ENCODE peak calls at places on chromosome X, in ten cellular contexts. One of them, this sample, is unnamed.

GRCh38 chrX:1507511-1508463 is 29.2 kb downstream of the P2RY8 start:
- DNase-seq in tibial nerve: no peak
- DNase-seq in PC-3: no peak
- DNase-seq in thoracic aorta: no peak
- DNase-seq in ascending aorta: peak; percentile 58
- DNase-seq in Panc1: no peak
- DNase-seq in IMR-90: no peak
- DNase-seq in suprapubic skin: peak; percentile 71
- DNase-seq in left lung: peak; percentile 81
- DNase-seq in GM23338: no peak
- DNase-seq in this sample: no peak

GRCh38 chrX:69614896-69615295 is 1.0 kb upstream of the EDA start:
- DNase-seq in tibial nerve: peak; percentile 12
- DNase-seq in PC-3: no peak
- DNase-seq in thoracic aorta: no peak
- DNase-seq in ascending aorta: no peak
- DNase-seq in Panc1: no peak
- DNase-seq in IMR-90: no peak
- DNase-seq in suprapubic skin: no peak
- DNase-seq in left lung: no peak
- DNase-seq in GM23338: no peak
- DNase-seq in this sample: peak; percentile 2

GRCh38 chrX:110341189-110342035 is 17.2 kb upstream of the RTL9 start:
- DNase-seq in tibial nerve: no peak
- DNase-seq in PC-3: peak; percentile 78
- DNase-seq in thoracic aorta: no peak
- DNase-seq in ascending aorta: no peak
- DNase-seq in Panc1: no peak
- DNase-seq in IMR-90: peak; percentile 91
- DNase-seq in suprapubic skin: no peak
- DNase-seq in left lung: no peak
- DNase-seq in GM23338: no peak
- DNase-seq in this sample: no peak

GRCh38 chrX:132489256-132490085 is 633 bp upstream of the MBNL3 start:
- DNase-seq in tibial nerve: peak; percentile 13
- DNase-seq in PC-3: peak; percentile 70
- DNase-seq in thoracic aorta: no peak
- DNase-seq in ascending aorta: peak; percentile 69
- DNase-seq in Panc1: no peak
- DNase-seq in IMR-90: peak; percentile 2
- DNase-seq in suprapubic skin: no peak
- DNase-seq in left lung: peak; percentile 92
- DNase-seq in GM23338: peak; percentile 56
- DNase-seq in this sample: peak; percentile 75

GRCh38 chrX:110161361-110161686 is 156.6 kb downstream of the AMMECR1 start:
- DNase-seq in tibial nerve: no peak
- DNase-seq in PC-3: no peak
- DNase-seq in thoracic aorta: no peak
- DNase-seq in ascending aorta: no peak
- DNase-seq in Panc1: no peak
- DNase-seq in IMR-90: no peak
- DNase-seq in suprapubic skin: no peak
- DNase-seq in left lung: no peak
- DNase-seq in GM23338: no peak
- DNase-seq in this sample: no peak

GRCh38 chrX:105063743-105064142 is 156.8 kb downstream of the TEX13A start:
- DNase-seq in tibial nerve: no peak
- DNase-seq in PC-3: peak; percentile 12
- DNase-seq in thoracic aorta: no peak
- DNase-seq in ascending aorta: no peak
- DNase-seq in Panc1: no peak
- DNase-seq in IMR-90: no peak
- DNase-seq in suprapubic skin: no peak
- DNase-seq in left lung: no peak
- DNase-seq in GM23338: peak; percentile 35
- DNase-seq in this sample: no peak

GRCh38 chrX:119118780-119119395 is 8.7 kb downstream of the KIAA1210 start:
- DNase-seq in tibial nerve: peak; percentile 51
- DNase-seq in PC-3: peak; percentile 74
- DNase-seq in thoracic aorta: peak; percentile 1
- DNase-seq in ascending aorta: no peak
- DNase-seq in Panc1: peak; percentile 36
- DNase-seq in IMR-90: peak; percentile 42
- DNase-seq in suprapubic skin: no peak
- DNase-seq in left lung: no peak
- DNase-seq in GM23338: peak; percentile 67
- DNase-seq in this sample: peak; percentile 28

GRCh38 chrX:120736989-120737388 is 107.1 kb upstream of the C1GALT1C1 start:
- DNase-seq in tibial nerve: no peak
- DNase-seq in PC-3: peak; percentile 82
- DNase-seq in thoracic aorta: no peak
- DNase-seq in ascending aorta: no peak
- DNase-seq in Panc1: no peak
- DNase-seq in IMR-90: peak; percentile 37
- DNase-seq in suprapubic skin: no peak
- DNase-seq in left lung: no peak
- DNase-seq in GM23338: no peak
- DNase-seq in this sample: no peak

GRCh38 chrX:48676893-48677270 is 6.7 kb upstream of the WAS start:
- DNase-seq in tibial nerve: no peak
- DNase-seq in PC-3: peak; percentile 1
- DNase-seq in thoracic aorta: no peak
- DNase-seq in ascending aorta: no peak
- DNase-seq in Panc1: no peak
- DNase-seq in IMR-90: no peak
- DNase-seq in suprapubic skin: no peak
- DNase-seq in left lung: no peak
- DNase-seq in GM23338: peak; percentile 16
- DNase-seq in this sample: no peak

GRCh38 chrX:73850124-73851013 is 287.4 kb downstream of the CHIC1 start:
- DNase-seq in tibial nerve: no peak
- DNase-seq in PC-3: peak; percentile 58
- DNase-seq in thoracic aorta: no peak
- DNase-seq in ascending aorta: no peak
- DNase-seq in Panc1: no peak
- DNase-seq in IMR-90: peak; percentile 38
- DNase-seq in suprapubic skin: no peak
- DNase-seq in left lung: no peak
- DNase-seq in GM23338: peak; percentile 36
- DNase-seq in this sample: peak; percentile 72

GRCh38 chrX:3526749-3527148 is 180.3 kb upstream of the MXRA5 start:
- DNase-seq in tibial nerve: no peak
- DNase-seq in PC-3: no peak
- DNase-seq in thoracic aorta: no peak
- DNase-seq in ascending aorta: no peak
- DNase-seq in Panc1: no peak
- DNase-seq in IMR-90: peak; percentile 65
- DNase-seq in suprapubic skin: no peak
- DNase-seq in left lung: no peak
- DNase-seq in GM23338: no peak
- DNase-seq in this sample: no peak

GRCh38 chrX:3527811-3528210 is 181.4 kb upstream of the MXRA5 start:
- DNase-seq in tibial nerve: no peak
- DNase-seq in PC-3: no peak
- DNase-seq in thoracic aorta: no peak
- DNase-seq in ascending aorta: no peak
- DNase-seq in Panc1: no peak
- DNase-seq in IMR-90: no peak
- DNase-seq in suprapubic skin: no peak
- DNase-seq in left lung: no peak
- DNase-seq in GM23338: no peak
- DNase-seq in this sample: no peak

GRCh38 chrX:3522016-3522690 is 175.7 kb upstream of the MXRA5 start:
- DNase-seq in tibial nerve: no peak
- DNase-seq in PC-3: no peak
- DNase-seq in thoracic aorta: no peak
- DNase-seq in ascending aorta: no peak
- DNase-seq in Panc1: no peak
- DNase-seq in IMR-90: peak; percentile 82
- DNase-seq in suprapubic skin: no peak
- DNase-seq in left lung: no peak
- DNase-seq in GM23338: no peak
- DNase-seq in this sample: no peak

GRCh38 chrX:3526084-3526483 is 179.6 kb upstream of the MXRA5 start:
- DNase-seq in tibial nerve: no peak
- DNase-seq in PC-3: no peak
- DNase-seq in thoracic aorta: no peak
- DNase-seq in ascending aorta: no peak
- DNase-seq in Panc1: no peak
- DNase-seq in IMR-90: peak; percentile 65
- DNase-seq in suprapubic skin: no peak
- DNase-seq in left lung: no peak
- DNase-seq in GM23338: no peak
- DNase-seq in this sample: no peak

DNA sequence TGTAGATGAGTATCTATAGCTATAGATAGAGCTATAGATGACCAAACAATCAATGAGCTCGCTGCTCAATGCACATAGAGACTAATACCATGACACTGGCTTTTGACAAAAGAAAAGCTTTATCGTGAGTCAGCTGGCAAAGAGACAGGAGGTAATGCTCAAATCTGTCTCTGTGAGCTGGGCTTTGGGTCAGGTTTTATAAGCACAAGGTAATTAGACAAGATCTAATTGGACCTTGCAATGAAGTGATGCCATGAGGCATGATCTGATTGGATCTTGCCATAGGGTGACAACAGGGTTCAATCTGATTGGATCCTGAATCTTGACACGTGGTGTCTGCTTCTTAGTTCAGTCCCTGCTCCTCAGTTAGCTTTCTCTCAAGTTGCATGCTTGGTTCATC is 180.7 kb upstream of the MXRA5 start:
- DNase-seq in tibial nerve: no peak
- DNase-seq in PC-3: no peak
- DNase-seq in thoracic aorta: no peak
- DNase-seq in ascending aorta: no peak
- DNase-seq in Panc1: no peak
- DNase-seq in IMR-90: peak; percentile 38
- DNase-seq in suprapubic skin: no peak
- DNase-seq in left lung: no peak
- DNase-seq in GM23338: no peak
- DNase-seq in this sample: no peak
- H3K36me3 ChIP-seq in tibial nerve: no peaks in the 10 kb centered on the region
- H3K36me3 ChIP-seq in PC-3: no peaks in the 10 kb centered on the region
- H3K36me3 ChIP-seq in thoracic aorta: no peaks in the 10 kb centered on the region
- H3K36me3 ChIP-seq in ascending aorta: no peaks in the 10 kb centered on the region
- H3K36me3 ChIP-seq in Panc1: no peaks in the 10 kb centered on the region
- H3K36me3 ChIP-seq in IMR-90: no peaks in the 10 kb centered on the region
- H3K36me3 ChIP-seq in suprapubic skin: no peaks in the 10 kb centered on the region
- H3K36me3 ChIP-seq in left lung: no peaks in the 10 kb centered on the region
- H3K36me3 ChIP-seq in GM23338: no peaks in the 10 kb centered on the region
- H3K36me3 ChIP-seq in this sample: no peaks in the 10 kb centered on the region

DNA sequence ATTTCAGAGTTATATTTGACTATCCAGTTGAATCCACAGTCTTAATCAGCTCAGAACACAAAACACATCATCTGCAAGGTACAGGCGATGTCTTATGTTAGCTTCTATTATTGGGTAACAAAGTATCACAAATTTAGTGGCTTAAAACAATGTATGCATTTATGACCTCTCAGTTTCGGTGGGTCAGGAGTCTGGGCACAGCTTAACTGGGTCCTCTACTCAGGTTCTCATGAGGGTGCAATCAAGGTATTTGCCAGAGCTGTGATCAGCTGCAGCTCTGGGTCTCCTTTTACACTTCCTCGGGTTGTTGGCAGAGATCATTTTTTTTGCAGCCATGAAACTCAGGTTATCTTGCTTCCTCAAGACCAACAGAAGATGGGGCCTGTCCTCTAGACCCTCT is 498.9 kb downstream of the IDS start:
- DNase-seq in tibial nerve: no peak
- DNase-seq in PC-3: no peak
- DNase-seq in thoracic aorta: no peak
- DNase-seq in ascending aorta: no peak
- DNase-seq in Panc1: no peak
- DNase-seq in IMR-90: no peak
- DNase-seq in suprapubic skin: no peak
- DNase-seq in left lung: no peak
- DNase-seq in GM23338: no peak
- DNase-seq in this sample: no peak
- TF ChIP-seq CTCF in tibial nerve: no peak
- TF ChIP-seq CTCF in PC-3: no peak
- TF ChIP-seq CTCF in thoracic aorta: no peak
- TF ChIP-seq CTCF in ascending aorta: no peak
- TF ChIP-seq CTCF in Panc1: no peak
- TF ChIP-seq CTCF in IMR-90: no peak
- TF ChIP-seq CTCF in suprapubic skin: no peak
- TF ChIP-seq CTCF in left lung: no peak
- TF ChIP-seq CTCF in GM23338: no peak
- TF ChIP-seq CTCF in this sample: no peak

GRCh38 chrX:155056471-155056870 is 14.5 kb downstream of the CMC4 start:
- DNase-seq in tibial nerve: no peak
- DNase-seq in PC-3: no peak
- DNase-seq in thoracic aorta: no peak
- DNase-seq in ascending aorta: no peak
- DNase-seq in Panc1: no peak
- DNase-seq in IMR-90: no peak
- DNase-seq in suprapubic skin: no peak
- DNase-seq in left lung: no peak
- DNase-seq in GM23338: no peak
- DNase-seq in this sample: no peak

GRCh38 chrX:155053656-155054055 is 17.3 kb downstream of the CMC4 start:
- DNase-seq in tibial nerve: no peak
- DNase-seq in PC-3: no peak
- DNase-seq in thoracic aorta: no peak
- DNase-seq in ascending aorta: no peak
- DNase-seq in Panc1: no peak
- DNase-seq in IMR-90: no peak
- DNase-seq in suprapubic skin: no peak
- DNase-seq in left lung: no peak
- DNase-seq in GM23338: no peak
- DNase-seq in this sample: no peak

GRCh38 chrX:155055494-155055893 is 15.4 kb downstream of the CMC4 start:
- DNase-seq in tibial nerve: no peak
- DNase-seq in PC-3: no peak
- DNase-seq in thoracic aorta: no peak
- DNase-seq in ascending aorta: no peak
- DNase-seq in Panc1: no peak
- DNase-seq in IMR-90: no peak
- DNase-seq in suprapubic skin: no peak
- DNase-seq in left lung: no peak
- DNase-seq in GM23338: no peak
- DNase-seq in this sample: no peak

GRCh38 chrX:155054255-155054654 is 16.7 kb downstream of the CMC4 start:
- DNase-seq in tibial nerve: no peak
- DNase-seq in PC-3: no peak
- DNase-seq in thoracic aorta: no peak
- DNase-seq in ascending aorta: no peak
- DNase-seq in Panc1: no peak
- DNase-seq in IMR-90: no peak
- DNase-seq in suprapubic skin: no peak
- DNase-seq in left lung: no peak
- DNase-seq in GM23338: no peak
- DNase-seq in this sample: no peak

GRCh38 chrX:155052738-155053498 is 18.0 kb downstream of the CMC4 start:
- DNase-seq in tibial nerve: no peak
- DNase-seq in PC-3: no peak
- DNase-seq in thoracic aorta: no peak
- DNase-seq in ascending aorta: no peak
- DNase-seq in Panc1: no peak
- DNase-seq in IMR-90: no peak
- DNase-seq in suprapubic skin: no peak
- DNase-seq in left lung: no peak
- DNase-seq in GM23338: no peak
- DNase-seq in this sample: no peak
- H3K4me3 ChIP-seq in tibial nerve: no peak overlapping the region
- H3K4me3 ChIP-seq in PC-3: no peak overlapping the region
- H3K4me3 ChIP-seq in thoracic aorta: no peak overlapping the region
- H3K4me3 ChIP-seq in ascending aorta: no peak overlapping the region
- H3K4me3 ChIP-seq in Panc1: no peak overlapping the region
- H3K4me3 ChIP-seq in IMR-90: no peak overlapping the region
- H3K4me3 ChIP-seq in suprapubic skin: no peak overlapping the region
- H3K4me3 ChIP-seq in left lung: no peak overlapping the region
- H3K4me3 ChIP-seq in GM23338: no peak overlapping the region
- H3K4me3 ChIP-seq in this sample: no peak overlapping the region

GRCh38 chrX:21968333-21968732 is 27.8 kb downstream of the SMS start:
- DNase-seq in tibial nerve: no peak
- DNase-seq in PC-3: no peak
- DNase-seq in thoracic aorta: no peak
- DNase-seq in ascending aorta: no peak
- DNase-seq in Panc1: no peak
- DNase-seq in IMR-90: no peak
- DNase-seq in suprapubic skin: no peak
- DNase-seq in left lung: no peak
- DNase-seq in GM23338: no peak
- DNase-seq in this sample: no peak
- H3K36me3 ChIP-seq in tibial nerve: no peaks in the 10 kb centered on the region
- H3K36me3 ChIP-seq in PC-3: peaks cover 13% of the 10 kb centered on the region
- H3K36me3 ChIP-seq in thoracic aorta: peaks cover 3% of the 10 kb centered on the region
- H3K36me3 ChIP-seq in ascending aorta: peaks cover 2% of the 10 kb centered on the region
- H3K36me3 ChIP-seq in Panc1: peaks cover 4% of the 10 kb centered on the region
- H3K36me3 ChIP-seq in IMR-90: peaks cover 25% of the 10 kb centered on the region
- H3K36me3 ChIP-seq in suprapubic skin: no peaks in the 10 kb centered on the region
- H3K36me3 ChIP-seq in left lung: peaks cover 13% of the 10 kb centered on the region
- H3K36me3 ChIP-seq in GM23338: no peaks in the 10 kb centered on the region
- H3K36me3 ChIP-seq in this sample: no peaks in the 10 kb centered on the region